ENCODE peak calls at places on chromosome 1, in nine cellular contexts. One of them, this sample, is unnamed.

GRCh38 chr1:229557913-229558414 is 543 bp downstream of the ABCB10 start:
- DNase-seq in MM.1S: peak; percentile 54
- DNase-seq in transverse colon: peak; percentile 54
- DNase-seq in Peyer's patch: peak; percentile 27
- DNase-seq in HL-60: no peak
- DNase-seq in upper lobe of right lung: peak; percentile 82
- DNase-seq in psoas muscle: peak; percentile 45
- DNase-seq in fibroblast of lung: peak; percentile 30
- DNase-seq in heart right ventricle: peak; percentile 49
- DNase-seq in this sample: peak; percentile 79

GRCh38 chr1:71413441-71414170 is 332.8 kb upstream of the ZRANB2 start:
- DNase-seq in fibroblast of lung: no peak
- DNase-seq in MM.1S: no peak
- DNase-seq in upper lobe of right lung: no peak
- DNase-seq in transverse colon: no peak
- DNase-seq in Peyer's patch: no peak
- DNase-seq in psoas muscle: no peak
- DNase-seq in HL-60: peak; percentile 20
- DNase-seq in heart right ventricle: no peak
- DNase-seq in this sample: no peak

GRCh38 chr1:238469146-238469601 is 578.5 kb upstream of the ZP4 start:
- DNase-seq in HL-60: no peak
- DNase-seq in fibroblast of lung: peak; percentile 76
- DNase-seq in MM.1S: no peak
- DNase-seq in upper lobe of right lung: no peak
- DNase-seq in heart right ventricle: no peak
- DNase-seq in Peyer's patch: no peak
- DNase-seq in transverse colon: no peak
- DNase-seq in psoas muscle: no peak
- DNase-seq in this sample: no peak

GRCh38 chr1:18351735-18352134 is 129.0 kb upstream of the KLHDC7A start:
- DNase-seq in heart right ventricle: no peak
- DNase-seq in psoas muscle: no peak
- DNase-seq in fibroblast of lung: no peak
- DNase-seq in MM.1S: no peak
- DNase-seq in Peyer's patch: no peak
- DNase-seq in upper lobe of right lung: no peak
- DNase-seq in HL-60: no peak
- DNase-seq in transverse colon: no peak
- DNase-seq in this sample: no peak

GRCh38 chr1:9271268-9271667 is 21.4 kb upstream of the SPSB1 start:
- DNase-seq in heart right ventricle: no peak
- DNase-seq in transverse colon: no peak
- DNase-seq in fibroblast of lung: peak; percentile 53
- DNase-seq in MM.1S: no peak
- DNase-seq in Peyer's patch: no peak
- DNase-seq in HL-60: no peak
- DNase-seq in upper lobe of right lung: no peak
- DNase-seq in psoas muscle: no peak
- DNase-seq in this sample: no peak

GRCh38 chr1:74245168-74245753 is 10.1 kb downstream of the TNNI3K start:
- DNase-seq in upper lobe of right lung: no peak
- DNase-seq in fibroblast of lung: no peak
- DNase-seq in psoas muscle: no peak
- DNase-seq in Peyer's patch: no peak
- DNase-seq in heart right ventricle: no peak
- DNase-seq in MM.1S: no peak
- DNase-seq in HL-60: no peak
- DNase-seq in transverse colon: no peak
- DNase-seq in this sample: no peak

GRCh38 chr1:212485895-212486590 is 53.3 kb downstream of the NENF start:
- DNase-seq in upper lobe of right lung: peak; percentile 88
- DNase-seq in transverse colon: peak; percentile 69
- DNase-seq in Peyer's patch: peak; percentile 18
- DNase-seq in fibroblast of lung: peak; percentile 97
- DNase-seq in psoas muscle: peak; percentile 41
- DNase-seq in MM.1S: no peak
- DNase-seq in heart right ventricle: no peak
- DNase-seq in HL-60: peak; percentile 61
- DNase-seq in this sample: no peak

GRCh38 chr1:164558461-164559341 is at the start of gene PBX1:
- DNase-seq in HL-60: peak; percentile 41
- DNase-seq in Peyer's patch: peak; percentile 72
- DNase-seq in heart right ventricle: peak; percentile 96
- DNase-seq in psoas muscle: peak; percentile 97
- DNase-seq in fibroblast of lung: peak; percentile 99
- DNase-seq in transverse colon: peak; percentile 97
- DNase-seq in upper lobe of right lung: peak; percentile 97
- DNase-seq in MM.1S: peak; percentile 99
- DNase-seq in this sample: peak; percentile 80

GRCh38 chr1:35810096-35810860 is 2.5 kb downstream of the AGO4 start:
- DNase-seq in upper lobe of right lung: no peak
- DNase-seq in fibroblast of lung: peak; percentile 69
- DNase-seq in HL-60: no peak
- DNase-seq in transverse colon: no peak
- DNase-seq in Peyer's patch: no peak
- DNase-seq in MM.1S: no peak
- DNase-seq in heart right ventricle: no peak
- DNase-seq in psoas muscle: no peak
- DNase-seq in this sample: no peak

GRCh38 chr1:175317795-175318194 is 125.2 kb upstream of the KIAA0040 start:
- DNase-seq in Peyer's patch: no peak
- DNase-seq in heart right ventricle: no peak
- DNase-seq in MM.1S: no peak
- DNase-seq in fibroblast of lung: no peak
- DNase-seq in psoas muscle: no peak
- DNase-seq in transverse colon: no peak
- DNase-seq in upper lobe of right lung: no peak
- DNase-seq in HL-60: no peak
- DNase-seq in this sample: no peak

GRCh38 chr1:111163363-111163762 is 23.3 kb downstream of the CEPT1 start:
- DNase-seq in heart right ventricle: no peak
- DNase-seq in psoas muscle: no peak
- DNase-seq in HL-60: no peak
- DNase-seq in Peyer's patch: no peak
- DNase-seq in transverse colon: no peak
- DNase-seq in fibroblast of lung: no peak
- DNase-seq in upper lobe of right lung: no peak
- DNase-seq in MM.1S: no peak
- DNase-seq in this sample: no peak

GRCh38 chr1:111161843-111162242 is 21.8 kb downstream of the CEPT1 start:
- DNase-seq in MM.1S: no peak
- DNase-seq in heart right ventricle: no peak
- DNase-seq in transverse colon: no peak
- DNase-seq in Peyer's patch: no peak
- DNase-seq in fibroblast of lung: no peak
- DNase-seq in psoas muscle: no peak
- DNase-seq in upper lobe of right lung: no peak
- DNase-seq in HL-60: no peak
- DNase-seq in this sample: no peak

GRCh38 chr1:111164151-111164550 is 24.1 kb downstream of the CEPT1 start:
- DNase-seq in Peyer's patch: no peak
- DNase-seq in upper lobe of right lung: no peak
- DNase-seq in transverse colon: no peak
- DNase-seq in psoas muscle: no peak
- DNase-seq in heart right ventricle: no peak
- DNase-seq in HL-60: no peak
- DNase-seq in fibroblast of lung: no peak
- DNase-seq in MM.1S: no peak
- DNase-seq in this sample: no peak
- H3K27ac ChIP-seq in Peyer's patch: no peak overlapping the region
- H3K27ac ChIP-seq in upper lobe of right lung: no peak overlapping the region
- H3K27ac ChIP-seq in transverse colon: no peak overlapping the region
- H3K27ac ChIP-seq in psoas muscle: no peak overlapping the region
- H3K27ac ChIP-seq in heart right ventricle: no peak overlapping the region
- H3K27ac ChIP-seq in HL-60: no peak overlapping the region
- H3K27ac ChIP-seq in fibroblast of lung: no peak overlapping the region
- H3K27ac ChIP-seq in MM.1S: no peak overlapping the region
- H3K27ac ChIP-seq in this sample: no peak overlapping the region

GRCh38 chr1:40773748-40774265 is 9.8 kb upstream of the KCNQ4 start:
- DNase-seq in fibroblast of lung: no peak
- DNase-seq in heart right ventricle: no peak
- DNase-seq in transverse colon: no peak
- DNase-seq in HL-60: no peak
- DNase-seq in upper lobe of right lung: no peak
- DNase-seq in Peyer's patch: no peak
- DNase-seq in psoas muscle: no peak
- DNase-seq in MM.1S: no peak
- DNase-seq in this sample: no peak

GRCh38 chr1:40774266-40774998 is 9.2 kb upstream of the KCNQ4 start:
- DNase-seq in Peyer's patch: peak; percentile 68
- DNase-seq in fibroblast of lung: peak; percentile 15
- DNase-seq in heart right ventricle: peak; percentile 55
- DNase-seq in transverse colon: peak; percentile 72
- DNase-seq in MM.1S: peak; percentile 38
- DNase-seq in upper lobe of right lung: no peak
- DNase-seq in psoas muscle: no peak
- DNase-seq in HL-60: no peak
- DNase-seq in this sample: peak; percentile 61

GRCh38 chr1:40776236-40777072 is 7.1 kb upstream of the KCNQ4 start:
- DNase-seq in upper lobe of right lung: peak; percentile 40
- DNase-seq in fibroblast of lung: no peak
- DNase-seq in MM.1S: no peak
- DNase-seq in psoas muscle: no peak
- DNase-seq in transverse colon: no peak
- DNase-seq in heart right ventricle: no peak
- DNase-seq in HL-60: no peak
- DNase-seq in Peyer's patch: no peak
- DNase-seq in this sample: no peak

GRCh38 chr1:40780678-40781613 is 2.6 kb upstream of the KCNQ4 start:
- DNase-seq in fibroblast of lung: no peak
- DNase-seq in HL-60: no peak
- DNase-seq in psoas muscle: no peak
- DNase-seq in MM.1S: no peak
- DNase-seq in upper lobe of right lung: peak; percentile 31
- DNase-seq in Peyer's patch: no peak
- DNase-seq in transverse colon: no peak
- DNase-seq in heart right ventricle: no peak
- DNase-seq in this sample: no peak

GRCh38 chr1:40777224-40777970 is 6.2 kb upstream of the KCNQ4 start:
- DNase-seq in psoas muscle: no peak
- DNase-seq in upper lobe of right lung: peak; percentile 3
- DNase-seq in HL-60: no peak
- DNase-seq in MM.1S: no peak
- DNase-seq in fibroblast of lung: no peak
- DNase-seq in heart right ventricle: no peak
- DNase-seq in Peyer's patch: no peak
- DNase-seq in transverse colon: no peak
- DNase-seq in this sample: no peak
- TF ChIP-seq CTCF in psoas muscle: no peak
- TF ChIP-seq CTCF in upper lobe of right lung: no peak
- TF ChIP-seq CTCF in HL-60: no peak
- TF ChIP-seq CTCF in MM.1S: no peak
- TF ChIP-seq CTCF in fibroblast of lung: no peak
- TF ChIP-seq CTCF in heart right ventricle: no peak
- TF ChIP-seq CTCF in Peyer's patch: no peak
- TF ChIP-seq CTCF in transverse colon: no peak
- TF ChIP-seq CTCF in this sample: no peak

DNA sequence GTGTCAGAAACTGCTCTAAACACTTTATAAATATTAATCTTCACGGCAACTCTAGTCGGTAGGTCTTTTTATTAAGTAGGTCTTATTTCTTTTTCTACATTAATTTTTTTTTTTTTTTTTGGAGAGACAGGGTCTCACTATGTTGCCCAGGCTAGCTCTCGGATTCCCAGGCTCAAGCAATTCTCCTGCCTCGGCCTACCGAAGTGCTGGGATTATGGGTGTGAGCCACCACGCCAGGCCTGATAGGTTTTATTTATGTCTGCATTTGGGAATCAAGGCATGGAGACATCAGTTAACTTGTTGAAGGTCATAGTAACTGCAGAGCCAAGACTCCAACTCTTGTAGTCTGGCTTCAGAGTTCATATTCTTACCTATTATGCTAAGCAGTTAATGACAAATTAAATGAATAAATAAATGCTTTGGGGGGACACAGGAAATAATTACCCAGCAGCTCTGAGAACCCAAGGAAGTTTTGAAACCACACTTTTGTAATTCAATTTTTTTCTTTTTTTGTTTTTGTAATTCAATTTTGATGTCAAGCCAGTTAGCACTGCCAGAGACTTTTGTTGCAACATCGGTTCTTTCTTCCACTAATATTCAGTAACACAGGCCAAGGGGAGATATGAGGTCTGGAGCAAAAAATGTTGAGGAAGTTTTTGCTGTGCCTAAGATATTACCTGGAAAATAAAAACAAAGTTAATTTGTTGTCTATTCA is 9.4 kb upstream of the UAP1 start:
- DNase-seq in Peyer's patch: no peak
- DNase-seq in psoas muscle: no peak
- DNase-seq in MM.1S: no peak
- DNase-seq in fibroblast of lung: no peak
- DNase-seq in upper lobe of right lung: no peak
- DNase-seq in transverse colon: no peak
- DNase-seq in HL-60: no peak
- DNase-seq in heart right ventricle: no peak
- DNase-seq in this sample: no peak
- H3K27ac ChIP-seq in Peyer's patch: no peak overlapping the region
- H3K27ac ChIP-seq in psoas muscle: no peak overlapping the region
- H3K27ac ChIP-seq in MM.1S: no peak overlapping the region
- H3K27ac ChIP-seq in fibroblast of lung: no peak overlapping the region
- H3K27ac ChIP-seq in upper lobe of right lung: no peak overlapping the region
- H3K27ac ChIP-seq in transverse colon: peak overlapping the region; percentile 56
- H3K27ac ChIP-seq in HL-60: no peak overlapping the region
- H3K27ac ChIP-seq in heart right ventricle: no peak overlapping the region
- H3K27ac ChIP-seq in this sample: no peak overlapping the region

GRCh38 chr1:26496881-26497280 is 24.6 kb downstream of the HMGN2 start:
- DNase-seq in HL-60: no peak
- DNase-seq in upper lobe of right lung: no peak
- DNase-seq in MM.1S: no peak
- DNase-seq in transverse colon: peak; percentile 10
- DNase-seq in Peyer's patch: no peak
- DNase-seq in heart right ventricle: no peak
- DNase-seq in fibroblast of lung: no peak
- DNase-seq in psoas muscle: no peak
- DNase-seq in this sample: no peak

GRCh38 chr1:26498894-26499293 is 26.7 kb downstream of the HMGN2 start:
- DNase-seq in heart right ventricle: no peak
- DNase-seq in HL-60: no peak
- DNase-seq in fibroblast of lung: no peak
- DNase-seq in psoas muscle: no peak
- DNase-seq in MM.1S: no peak
- DNase-seq in upper lobe of right lung: no peak
- DNase-seq in transverse colon: no peak
- DNase-seq in Peyer's patch: no peak
- DNase-seq in this sample: no peak

DNA sequence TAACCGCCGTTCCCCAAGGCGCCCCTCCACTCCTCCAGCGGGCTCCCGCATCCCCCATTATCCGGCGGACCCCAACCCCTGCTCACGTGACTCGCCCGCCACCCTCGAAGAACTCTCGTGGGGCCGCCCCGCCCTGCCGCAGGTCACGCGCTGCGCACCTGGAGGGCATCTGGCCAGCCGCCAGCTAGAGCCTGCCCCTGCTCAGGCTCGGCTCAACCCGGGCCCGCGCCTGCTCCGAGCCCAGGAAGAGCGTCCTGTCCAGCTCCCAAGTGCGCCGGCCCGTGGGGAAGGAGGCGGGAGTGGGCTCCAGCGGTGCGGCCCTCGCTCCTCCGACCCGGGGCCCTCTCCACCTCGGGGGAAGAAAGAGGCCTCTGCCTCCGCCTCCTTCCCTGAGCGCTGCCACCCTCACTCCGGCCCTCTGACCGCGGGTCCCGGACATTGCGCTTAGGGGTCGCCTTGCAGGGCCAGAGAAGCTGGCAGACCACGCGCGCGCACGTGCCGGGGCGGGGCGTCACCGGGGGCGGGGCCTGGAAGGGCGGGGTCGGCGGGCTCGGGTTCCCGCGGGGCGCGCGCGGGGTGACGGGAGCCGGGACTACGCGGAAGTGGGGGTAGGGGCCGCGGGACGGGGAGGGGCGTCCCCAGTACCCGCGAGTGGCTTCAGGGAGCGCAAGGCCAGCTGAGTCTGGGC is 28.4 kb downstream of the HMGN2 start:
- DNase-seq in Peyer's patch: peak; percentile 85
- DNase-seq in MM.1S: peak; percentile 83
- DNase-seq in psoas muscle: peak; percentile 90
- DNase-seq in HL-60: peak; percentile 87
- DNase-seq in fibroblast of lung: peak; percentile 64
- DNase-seq in upper lobe of right lung: peak; percentile 96
- DNase-seq in heart right ventricle: peak; percentile 93
- DNase-seq in transverse colon: peak; percentile 93
- DNase-seq in this sample: peak; percentile 90
- TF ChIP-seq CTCF in Peyer's patch: no peak
- TF ChIP-seq CTCF in MM.1S: no peak
- TF ChIP-seq CTCF in psoas muscle: no peak
- TF ChIP-seq CTCF in HL-60: no peak
- TF ChIP-seq CTCF in fibroblast of lung: no peak
- TF ChIP-seq CTCF in upper lobe of right lung: no peak
- TF ChIP-seq CTCF in heart right ventricle: no peak
- TF ChIP-seq CTCF in transverse colon: no peak
- TF ChIP-seq CTCF in this sample: peak; percentile 51

This sample was measured in OCI-LY7.